ENCODE peak calls at places on chromosomes 6 and 20, in four cellular contexts. P is IMR-90, J is H9, A is H1. F is an unnamed sample.
A peak's percentile ranks its signal among the peaks of the same experiment; 100 is the strongest.

GRCh38 chr6:149833651-149834050 is 30.5 kb downstream of the LRP11 start:
- DNase-seq in P (no peak), J (no peak), A (no peak), F (no peak)

GRCh38 chr6:170404697-170405096 is 98.1 kb downstream of the FAM120B start:
- DNase-seq in A (no peak), J (no peak), P (no peak), F (no peak)

GRCh38 chr20:31569163-31570020 is 35.7 kb upstream of the ID1 start:
- DNase-seq in J (peak; percentile 80), P (peak; percentile 53), A (no peak), F (peak; percentile 71)

GRCh38 chr6:158819977-158820632 is 937 bp upstream of the EZR start:
- DNase-seq in J (no peak), A (no peak), P (no peak), F (peak; percentile 59)

GRCh38 chr6:88860310-88860709 is 103.1 kb downstream of the RNGTT start:
- DNase-seq in A (no peak), P (no peak), J (no peak), F (no peak)

GRCh38 chr6:122620428-122620827 is 10.2 kb downstream of the PKIB start:
- DNase-seq in A (no peak), J (no peak), P (no peak), F (no peak)

GRCh38 chr6:68726307-68726706 is 91.2 kb downstream of the ADGRB3 start:
- DNase-seq in A (no peak), J (no peak), P (no peak), F (no peak)

GRCh38 chr6:69286341-69286740 is 510.5 kb downstream of the LMBRD1 start:
- DNase-seq in P (no peak), A (no peak), J (no peak), F (no peak)

GRCh38 chr20:35006009-35006408 is 50.3 kb downstream of the MYH7B start:
- DNase-seq in J (peak; percentile 5), P (no peak), A (no peak), F (no peak)

GRCh38 chr20:51703446-51704287 is 64.5 kb downstream of the ATP9A start:
- DNase-seq in J (no peak), P (no peak), A (no peak), F (no peak)

GRCh38 chr6:37994238-37994637 is 174.7 kb downstream of the ZFAND3 start:
- DNase-seq in A (no peak), J (no peak), P (no peak), F (no peak)

GRCh38 chr6:106134087-106134770 is 48.1 kb downstream of the PRDM1 start:
- DNase-seq in A (no peak), P (no peak), J (no peak), F (no peak)

GRCh38 chr20:11267131-11267761 is 593.4 kb upstream of the JAG1 start:
- DNase-seq in A (peak; percentile 25), P (peak; percentile 98), J (peak; percentile 58), F (peak; percentile 96)

GRCh38 chr6:89830385-89830809 is 717 bp downstream of the CASP8AP2 start:
- DNase-seq in J (no peak), P (no peak), A (no peak), F (peak; percentile 39)

GRCh38 chr6:160790028-160790792 is 88.2 kb downstream of the PLG start:
- DNase-seq in P (no peak), A (peak; percentile 7), J (peak; percentile 57), F (peak; percentile 87)

GRCh38 chr6:10310826-10311225 is 104.0 kb downstream of the TFAP2A start:
- DNase-seq in J (no peak), A (no peak), P (no peak), F (no peak)

GRCh38 chr6:135088818-135089809 is 34.5 kb upstream of the HBS1L start:
- DNase-seq in J (no peak), A (no peak), P (peak; percentile 72), F (peak; percentile 51)

GRCh38 chr6:71983131-71983530 is 96.8 kb downstream of the RIMS1 start:
- DNase-seq in A (no peak), P (no peak), J (no peak), F (no peak)
- H3K23ac ChIP-seq in A (no peak overlapping the region), P (no peak overlapping the region), J (no peak overlapping the region), F (no peak overlapping the region)

DNA sequence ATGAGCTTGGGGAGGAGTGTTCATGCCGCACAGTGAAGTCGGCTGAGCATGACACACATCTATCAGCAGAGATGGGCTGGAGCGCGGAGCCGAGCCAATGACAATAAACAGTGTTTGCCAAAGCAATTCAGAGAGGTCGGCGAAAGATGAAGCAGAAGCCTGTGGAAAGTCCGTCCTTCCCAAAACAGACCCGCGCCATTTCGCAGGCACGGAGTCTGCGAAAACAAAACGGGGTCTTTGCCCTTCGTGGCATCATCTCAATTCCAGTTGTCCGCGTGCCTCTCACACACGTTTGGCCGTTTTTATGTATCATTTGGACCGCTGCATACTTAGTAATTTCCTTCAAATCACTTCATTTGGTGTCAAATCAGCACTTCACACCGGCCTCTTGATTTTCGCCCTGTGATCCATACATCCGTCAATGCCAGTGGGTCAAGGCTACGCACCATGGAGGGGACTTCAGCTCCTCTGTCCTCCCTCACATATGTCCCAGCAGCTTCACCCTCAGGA is 71.3 kb downstream of the SULF2 start:
- DNase-seq in J (no peak), P (peak; percentile 27), A (no peak), F (no peak)
- H3K4me2 ChIP-seq in J (no peak overlapping the region), P (no peak overlapping the region), A (no peak overlapping the region), F (no peak overlapping the region)

GRCh38 chr6:15326072-15326614 is 80.3 kb downstream of the JARID2 start:
- DNase-seq in A (no peak), J (no peak), P (no peak), F (no peak)
- H4K5ac ChIP-seq in A (no peak overlapping the region), J (no peak overlapping the region), P (no peak overlapping the region), F (no peak overlapping the region)

DNA sequence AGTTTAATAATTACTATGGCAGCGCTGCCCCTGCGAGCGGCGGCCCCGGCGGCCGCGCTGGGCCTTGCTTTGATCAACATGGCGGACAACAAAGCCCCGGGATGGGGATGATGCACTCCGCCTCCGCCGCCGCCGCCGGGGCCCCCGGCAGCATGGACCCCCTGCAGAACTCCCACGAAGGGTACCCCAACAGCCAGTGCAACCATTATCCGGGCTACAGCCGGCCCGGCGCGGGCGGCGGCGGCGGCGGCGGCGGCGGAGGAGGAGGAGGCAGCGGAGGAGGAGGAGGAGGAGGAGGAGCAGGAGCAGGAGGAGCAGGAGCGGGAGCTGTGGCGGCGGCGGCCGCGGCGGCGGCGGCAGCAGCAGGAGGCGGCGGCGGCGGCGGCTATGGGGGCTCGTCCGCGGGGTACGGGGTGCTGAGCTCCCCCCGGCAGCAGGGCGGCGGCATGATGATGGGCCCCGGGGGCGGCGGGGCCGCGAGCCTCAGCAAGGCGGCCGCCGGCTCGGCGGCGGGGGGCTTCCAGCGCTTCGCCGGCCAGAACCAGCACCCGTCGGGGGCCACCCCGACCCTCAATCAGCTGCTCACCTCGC is 1.5 kb downstream of the ARID1B start:
- DNase-seq in P (no peak), A (no peak), J (peak; percentile 54), F (peak; percentile 64)
- H3K23ac ChIP-seq in P (no peak overlapping the region), A (no peak overlapping the region), J (no peak overlapping the region), F (peak overlapping the region; percentile 4)